ENCODE peak calls at places on chromosomes 5 and 9, in ten cellular contexts. S is breast epithelium, B is NB4, U is esophagus squamous epithelium, X is body of pancreas, V is suprapubic skin, I is GM12891, L is IMR-90, J is ovary, H is H1. Q is an unnamed sample.

GRCh38 chr5:6394429-6395101 is 16.2 kb upstream of the MED10 start:
- DNase-seq in S (no peak), B (no peak), U (no peak), X (no peak), V (no peak), I (no peak), L (no peak), J (no peak), H (no peak), Q (no peak)

GRCh38 chr5:143008809-143009521 is 238.8 kb downstream of the ARHGAP26 start:
- DNase-seq in S (no peak), B (peak; percentile 46), U (no peak), X (no peak), V (no peak), I (no peak), L (peak; percentile 100), J (no peak), H (no peak), Q (no peak)

GRCh38 chr9:4955836-4956235 is 29.2 kb upstream of the JAK2 start:
- DNase-seq in S (no peak), B (no peak), U (no peak), X (no peak), V (no peak), I (no peak), L (peak; percentile 28), J (no peak), H (no peak), Q (no peak)

GRCh38 chr5:80156156-80156555 is 99.7 kb downstream of the SERINC5 start:
- DNase-seq in S (no peak), B (peak; percentile 29), U (no peak), X (no peak), V (no peak), I (no peak), L (peak; percentile 24), J (no peak), H (no peak), Q (no peak)

GRCh38 chr5:108074626-108075025 is 307.3 kb downstream of the FBXL17 start:
- DNase-seq in S (no peak), B (no peak), U (no peak), X (no peak), V (no peak), I (no peak), L (no peak), J (no peak), H (no peak), Q (no peak)

GRCh38 chr9:18717751-18718150 is 243.8 kb downstream of the ADAMTSL1 start:
- DNase-seq in S (no peak), B (no peak), U (no peak), X (no peak), V (no peak), I (no peak), L (peak; percentile 34), J (no peak), H (no peak), Q (no peak)

GRCh38 chr5:133480866-133481265 is 131.5 kb downstream of the FSTL4 start:
- DNase-seq in S (no peak), B (no peak), U (no peak), X (no peak), V (peak; percentile 45), I (no peak), L (no peak), J (no peak), H (no peak), Q (no peak)

GRCh38 chr5:130045334-130045733 is 141.1 kb downstream of the CHSY3 start:
- DNase-seq in S (no peak), B (no peak), U (no peak), X (no peak), V (no peak), I (no peak), L (no peak), J (no peak), H (no peak), Q (no peak)

GRCh38 chr5:118980017-118980416 is 8.3 kb downstream of the DTWD2 start:
- DNase-seq in S (no peak), B (no peak), U (no peak), X (no peak), V (no peak), I (no peak), L (no peak), J (no peak), H (no peak), Q (no peak)

DNA sequence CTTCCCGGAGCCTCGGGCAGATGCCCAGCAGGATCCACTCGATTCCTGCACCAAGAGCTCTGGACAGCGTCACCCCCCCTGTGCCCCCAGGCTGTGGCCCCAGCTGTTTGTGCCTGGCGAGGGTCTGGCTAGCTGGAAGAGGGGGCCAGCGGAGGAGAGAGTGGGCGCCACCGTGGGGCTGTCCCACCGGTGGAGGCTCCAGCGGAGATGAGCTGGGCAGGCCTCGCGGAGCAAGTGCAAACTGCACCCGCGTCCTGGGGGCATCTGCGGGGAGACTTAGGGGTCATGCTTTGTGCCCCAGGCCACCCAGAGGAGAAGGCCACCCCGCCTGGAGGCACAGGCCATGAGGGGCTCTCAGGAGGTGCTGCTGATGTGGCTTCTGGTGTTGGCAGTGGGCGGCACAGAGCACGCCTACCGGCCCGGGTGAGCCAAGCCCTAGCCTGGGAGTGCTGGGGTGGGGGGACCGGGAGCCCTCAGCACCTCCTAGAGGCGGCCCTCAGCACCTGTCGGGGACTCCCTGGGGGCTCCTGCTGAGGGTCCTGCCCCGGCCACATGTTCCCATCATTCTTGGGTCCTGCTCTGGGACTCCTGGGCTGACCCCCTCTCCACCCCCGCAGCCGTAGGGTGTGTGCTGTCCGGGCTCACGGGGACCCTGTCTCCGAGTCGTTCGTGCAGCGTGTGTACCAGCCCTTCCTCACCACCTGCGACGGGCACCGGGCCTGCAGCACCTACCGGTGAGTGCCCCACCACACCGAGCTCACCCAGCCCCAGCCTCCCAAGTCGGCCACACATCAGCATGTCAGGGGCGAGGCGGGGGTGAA is 5.4 kb downstream of the EGFL7 start:
- DNase-seq in S (no peak), B (no peak), U (no peak), X (no peak), V (no peak), I (no peak), L (no peak), J (no peak), H (no peak), Q (no peak)
- TF ChIP-seq POLR2A in S (no peak), B (no peak), U (no peak), X (no peak), V (no peak), I (no peak), L (no peak), J (no peak), H (no peak), Q (no peak)

DNA sequence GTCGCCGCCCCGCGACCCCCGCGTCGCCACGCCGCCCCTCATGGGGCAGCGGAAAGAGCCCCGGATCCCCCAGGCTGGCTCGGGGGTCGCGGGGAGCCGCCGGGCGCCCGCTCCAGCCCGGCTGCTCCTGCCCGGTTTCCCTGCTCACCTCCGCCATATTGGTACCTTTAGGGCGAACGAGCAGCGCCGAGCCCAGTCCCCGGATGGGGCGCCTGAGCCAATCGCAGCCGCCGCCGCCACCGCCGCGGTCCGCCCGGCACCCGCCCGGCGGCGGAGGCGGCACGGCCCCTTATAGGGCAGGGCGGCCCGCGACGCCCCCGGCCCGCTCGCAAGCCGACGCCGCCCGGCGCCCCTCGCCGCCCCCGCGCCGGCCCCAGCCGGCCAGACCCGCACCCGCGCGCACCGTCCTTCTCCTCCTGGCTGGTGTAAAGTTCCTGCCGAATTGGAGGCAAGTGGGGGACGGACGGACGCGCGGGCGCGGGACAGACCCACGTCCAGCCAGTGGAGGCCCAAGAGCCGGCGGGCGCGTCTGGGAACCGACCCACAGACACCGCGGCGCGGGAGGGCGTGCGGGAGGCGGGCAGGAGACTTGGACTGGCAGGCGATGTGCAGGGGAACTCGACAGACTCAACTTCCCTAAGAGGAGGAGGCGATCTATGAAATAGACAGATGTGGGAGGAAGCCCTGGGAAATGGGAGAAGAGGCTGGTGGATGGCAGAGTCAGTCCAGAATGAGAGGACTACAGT is at the start of gene MIER3:
- DNase-seq in S (peak; percentile 74), B (peak; percentile 84), U (no peak), X (peak; percentile 80), V (peak; percentile 79), I (peak; percentile 90), L (peak; percentile 67), J (peak; percentile 82), H (peak; percentile 27), Q (peak; percentile 67)
- TF ChIP-seq POLR2A in S (no peak), B (peak; percentile 40), U (no peak), X (peak; percentile 29), V (no peak), I (no peak), L (peak; percentile 76), J (no peak), H (peak; percentile 75), Q (no peak)

DNA sequence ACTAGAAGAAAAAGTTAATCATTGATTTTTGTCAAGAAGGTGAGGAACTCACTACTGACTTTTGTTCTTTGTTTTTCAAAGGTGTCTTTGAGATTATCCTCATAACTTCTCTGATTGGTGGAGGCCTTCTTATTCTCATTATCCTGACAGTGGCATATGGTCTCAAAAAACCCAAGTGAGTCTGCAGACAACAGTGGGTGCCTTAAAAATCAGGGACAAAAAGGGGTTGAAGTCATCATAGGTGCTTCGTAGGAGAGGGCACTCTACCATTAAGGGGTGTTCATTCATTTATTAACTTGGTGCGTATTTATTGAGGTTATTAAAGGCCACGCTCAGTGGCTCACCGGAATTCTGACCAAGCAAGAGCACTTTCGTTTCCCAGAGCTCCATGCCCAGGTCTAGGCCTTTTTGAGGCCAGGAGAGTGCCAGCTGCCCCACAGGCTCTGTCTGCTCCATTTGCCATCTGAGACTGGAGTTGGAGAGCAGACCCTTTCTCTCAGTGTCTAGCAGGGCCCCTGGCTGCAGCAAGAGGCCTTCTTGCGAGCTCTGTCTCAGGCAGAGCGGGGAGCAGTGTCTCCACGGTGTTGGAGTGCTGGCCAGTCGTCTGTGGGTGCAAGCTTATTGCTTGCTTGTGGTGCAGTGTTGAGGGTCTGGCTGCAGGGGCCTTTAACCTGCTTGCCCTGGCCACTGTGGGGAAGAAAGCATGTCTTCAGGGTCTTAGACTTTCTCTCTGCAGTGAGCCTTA is 62.4 kb downstream of the IL31RA start:
- DNase-seq in S (no peak), B (no peak), U (no peak), X (no peak), V (no peak), I (no peak), L (no peak), J (no peak), H (no peak), Q (no peak)
- TF ChIP-seq POLR2A in S (no peak), B (no peak), U (no peak), X (no peak), V (no peak), I (no peak), L (no peak), J (no peak), H (no peak), Q (no peak)

DNA sequence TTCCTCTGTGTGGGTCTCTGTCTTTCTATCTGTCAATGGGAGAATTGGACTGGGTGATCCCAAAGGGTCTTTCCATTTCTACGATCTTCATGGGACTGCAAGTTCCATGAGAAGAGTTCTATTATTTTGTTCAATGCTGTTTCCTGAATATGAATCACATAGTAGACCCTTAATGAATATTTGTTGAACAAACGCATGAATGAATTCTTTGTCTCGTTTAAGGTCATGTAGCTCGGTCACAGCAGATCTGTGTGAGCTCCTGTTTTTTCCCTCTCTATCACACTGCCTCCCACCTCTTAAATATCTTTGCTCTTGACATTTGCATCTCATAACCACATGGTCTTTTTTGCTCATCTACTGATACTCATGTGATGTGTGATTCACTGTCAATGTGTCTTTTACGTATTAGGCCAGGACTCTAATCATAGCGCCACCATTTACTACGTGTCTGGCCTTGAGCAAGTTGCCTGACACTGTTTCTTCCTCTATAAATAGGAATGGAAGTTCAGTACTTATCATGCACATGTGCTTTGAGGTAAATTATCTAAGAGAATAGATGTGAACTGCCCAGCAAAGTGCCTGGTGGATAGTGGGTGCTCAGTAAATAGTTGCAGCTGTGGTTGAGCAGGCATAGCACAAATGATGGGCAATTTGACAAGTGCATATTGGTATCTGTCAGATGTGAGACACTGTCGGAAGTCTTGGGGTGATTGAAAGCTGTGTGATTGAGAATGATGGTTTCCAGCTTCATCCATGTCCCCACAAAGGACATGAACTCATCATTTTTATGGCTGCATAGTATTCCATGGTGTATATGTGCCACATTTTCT is 37.5 kb downstream of the PTTG1 start:
- DNase-seq in S (no peak), B (no peak), U (no peak), X (no peak), V (no peak), I (no peak), L (no peak), J (no peak), H (no peak), Q (no peak)
- TF ChIP-seq POLR2A in S (no peak), B (no peak), U (no peak), X (no peak), V (no peak), I (peak; percentile 93), L (no peak), J (no peak), H (no peak), Q (no peak)

Q was measured in uterus.